ENCODE peak calls at places on chromosome 7, in four cellular contexts. One of them, this sample, is unnamed. For H3K9me3, the result is how much of the 10 kb centered on the place peaks cover.

GRCh38 chr7:44891372-44891771 is 6.0 kb upstream of the PURB start:
- DNase-seq in GM12878: no peak
- DNase-seq in H1: no peak
- DNase-seq in HepG2: no peak
- DNase-seq in this sample: no peak

GRCh38 chr7:50206521-50207250 is 97.8 kb upstream of the IKZF1 start:
- DNase-seq in HepG2: peak
- DNase-seq in GM12878: no peak
- DNase-seq in H1: no peak
- DNase-seq in this sample: no peak

GRCh38 chr7:21542891-21543527 is at the start of gene DNAH11:
- DNase-seq in H1: peak
- DNase-seq in HepG2: no peak
- DNase-seq in GM12878: no peak
- DNase-seq in this sample: peak

GRCh38 chr7:152115021-152115718 is 89.7 kb downstream of the GALNT11 start:
- DNase-seq in GM12878: no peak
- DNase-seq in H1: no peak
- DNase-seq in HepG2: no peak
- DNase-seq in this sample: no peak

GRCh38 chr7:12749069-12749468 is 61.6 kb downstream of the ARL4A start:
- DNase-seq in H1: no peak
- DNase-seq in GM12878: no peak
- DNase-seq in HepG2: no peak
- DNase-seq in this sample: peak

GRCh38 chr7:22234247-22234646 is 122.7 kb downstream of the RAPGEF5 start:
- DNase-seq in GM12878: no peak
- DNase-seq in H1: no peak
- DNase-seq in HepG2: no peak
- DNase-seq in this sample: no peak

GRCh38 chr7:31464601-31465000 is 49.3 kb upstream of the ITPRID1 start:
- DNase-seq in GM12878: no peak
- DNase-seq in HepG2: no peak
- DNase-seq in H1: no peak
- DNase-seq in this sample: no peak

GRCh38 chr7:17408904-17409290 is 110.4 kb downstream of the AHR start:
- DNase-seq in GM12878: no peak
- DNase-seq in H1: no peak
- DNase-seq in HepG2: no peak
- DNase-seq in this sample: no peak

GRCh38 chr7:140475747-140476333 is 3.5 kb downstream of the MKRN1 start:
- DNase-seq in H1: no peak
- DNase-seq in HepG2: peak
- DNase-seq in GM12878: no peak
- DNase-seq in this sample: no peak

GRCh38 chr7:81004098-81004497 is 85.2 kb upstream of the SEMA3C start:
- DNase-seq in HepG2: no peak
- DNase-seq in H1: no peak
- DNase-seq in GM12878: no peak
- DNase-seq in this sample: no peak

GRCh38 chr7:55055479-55055878 is 36.7 kb downstream of the EGFR start:
- DNase-seq in H1: no peak
- DNase-seq in GM12878: no peak
- DNase-seq in HepG2: no peak
- DNase-seq in this sample: no peak

GRCh38 chr7:130419652-130420051 is 21.2 kb downstream of the CEP41 start:
- DNase-seq in GM12878: no peak
- DNase-seq in HepG2: no peak
- DNase-seq in H1: no peak
- DNase-seq in this sample: no peak

GRCh38 chr7:65983965-65984654 is 2.1 kb upstream of the GUSB start:
- DNase-seq in GM12878: no peak
- DNase-seq in H1: no peak
- DNase-seq in HepG2: no peak
- DNase-seq in this sample: no peak

GRCh38 chr7:128056901-128057300 is 25.7 kb upstream of the LRRC4 start:
- DNase-seq in GM12878: no peak
- DNase-seq in HepG2: no peak
- DNase-seq in H1: no peak
- DNase-seq in this sample: no peak

GRCh38 chr7:22952306-22953011 is 61.5 kb downstream of the HYCC1 start:
- DNase-seq in GM12878: no peak
- DNase-seq in H1: no peak
- DNase-seq in HepG2: no peak
- DNase-seq in this sample: peak

GRCh38 chr7:117639966-117640365 is 160.1 kb downstream of the CFTR start:
- DNase-seq in HepG2: no peak
- DNase-seq in GM12878: no peak
- DNase-seq in H1: no peak
- DNase-seq in this sample: no peak

GRCh38 chr7:81812514-81813472 is 42.9 kb upstream of the HGF start:
- DNase-seq in H1: no peak
- DNase-seq in HepG2: no peak
- DNase-seq in GM12878: no peak
- DNase-seq in this sample: no peak

GRCh38 chr7:133623716-133624115 is 370.8 kb downstream of the EXOC4 start:
- DNase-seq in H1: no peak
- DNase-seq in HepG2: no peak
- DNase-seq in GM12878: no peak
- DNase-seq in this sample: no peak

GRCh38 chr7:46450871-46451270 is 529.8 kb upstream of the IGFBP3 start:
- DNase-seq in HepG2: no peak
- DNase-seq in H1: no peak
- DNase-seq in GM12878: no peak
- DNase-seq in this sample: no peak

GRCh38 chr7:116554436-116554835 is 29.6 kb downstream of the CAV1 start:
- DNase-seq in GM12878: no peak
- DNase-seq in H1: no peak
- DNase-seq in HepG2: no peak
- DNase-seq in this sample: no peak

GRCh38 chr7:159328096-159328495 is 183.4 kb upstream of the VIPR2 start:
- DNase-seq in HepG2: no peak
- DNase-seq in H1: no peak
- DNase-seq in GM12878: no peak
- DNase-seq in this sample: no peak

GRCh38 chr7:49638166-49638565 is 135.3 kb upstream of the VWC2 start:
- DNase-seq in GM12878: no peak
- DNase-seq in H1: no peak
- DNase-seq in HepG2: no peak
- DNase-seq in this sample: no peak

GRCh38 chr7:115146148-115146547 is 224.3 kb downstream of the MDFIC start:
- DNase-seq in H1: no peak
- DNase-seq in GM12878: no peak
- DNase-seq in HepG2: no peak
- DNase-seq in this sample: no peak

GRCh38 chr7:32068411-32068905 is 1.7 kb downstream of the PDE1C start:
- DNase-seq in H1: no peak
- DNase-seq in HepG2: no peak
- DNase-seq in GM12878: no peak
- DNase-seq in this sample: no peak

GRCh38 chr7:132326878-132327589 is 249.2 kb downstream of the PLXNA4 start:
- DNase-seq in H1: no peak
- DNase-seq in HepG2: no peak
- DNase-seq in GM12878: no peak
- DNase-seq in this sample: no peak

GRCh38 chr7:6650521-6651011 is 13.4 kb downstream of the ZNF316 start:
- DNase-seq in HepG2: no peak
- DNase-seq in H1: no peak
- DNase-seq in GM12878: no peak
- DNase-seq in this sample: no peak

GRCh38 chr7:115357213-115357999 is 435.5 kb downstream of the MDFIC start:
- DNase-seq in GM12878: no peak
- DNase-seq in HepG2: no peak
- DNase-seq in H1: no peak
- DNase-seq in this sample: no peak

GRCh38 chr7:94823952-94824351 is 83.4 kb upstream of the PPP1R9A start:
- DNase-seq in HepG2: peak
- DNase-seq in H1: no peak
- DNase-seq in GM12878: no peak
- DNase-seq in this sample: no peak

GRCh38 chr7:157843336-157844140 is 506.7 kb downstream of the DNAJB6 start:
- DNase-seq in H1: no peak
- DNase-seq in GM12878: no peak
- DNase-seq in HepG2: no peak
- DNase-seq in this sample: no peak
- H3K9me3 ChIP-seq in H1: under half
- H3K9me3 ChIP-seq in GM12878: under half
- H3K9me3 ChIP-seq in HepG2: under half
- H3K9me3 ChIP-seq in this sample: under half

GRCh38 chr7:147519062-147519461 is 1071.5 kb upstream of the C7orf33 start:
- DNase-seq in HepG2: peak
- DNase-seq in H1: no peak
- DNase-seq in GM12878: no peak
- DNase-seq in this sample: peak
- TF ChIP-seq SUZ12 in HepG2: no peak
- TF ChIP-seq SUZ12 in H1: no peak
- TF ChIP-seq SUZ12 in GM12878: no peak
- TF ChIP-seq SUZ12 in this sample: no peak

DNA sequence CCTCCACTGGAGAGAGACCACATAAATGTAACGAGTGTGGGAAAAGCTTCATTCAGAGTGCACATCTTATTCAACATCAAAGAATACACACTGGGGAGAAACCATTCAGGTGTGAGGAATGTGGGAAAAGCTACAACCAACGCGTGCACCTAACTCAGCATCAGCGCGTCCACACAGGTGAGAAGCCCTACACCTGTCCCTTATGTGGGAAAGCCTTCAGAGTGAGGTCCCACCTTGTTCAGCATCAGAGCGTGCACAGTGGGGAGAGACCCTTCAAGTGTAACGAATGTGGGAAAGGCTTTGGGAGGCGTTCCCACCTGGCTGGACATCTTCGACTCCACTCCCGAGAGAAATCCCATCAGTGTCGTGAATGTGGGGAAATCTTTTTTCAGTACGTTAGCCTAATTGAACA is 20.6 kb downstream of the FAM200A start:
- DNase-seq in H1: no peak
- DNase-seq in GM12878: no peak
- DNase-seq in HepG2: no peak
- DNase-seq in this sample: no peak
- H3K9me3 ChIP-seq in H1: half or more
- H3K9me3 ChIP-seq in GM12878: under half
- H3K9me3 ChIP-seq in HepG2: under half
- H3K9me3 ChIP-seq in this sample: half or more

DNA sequence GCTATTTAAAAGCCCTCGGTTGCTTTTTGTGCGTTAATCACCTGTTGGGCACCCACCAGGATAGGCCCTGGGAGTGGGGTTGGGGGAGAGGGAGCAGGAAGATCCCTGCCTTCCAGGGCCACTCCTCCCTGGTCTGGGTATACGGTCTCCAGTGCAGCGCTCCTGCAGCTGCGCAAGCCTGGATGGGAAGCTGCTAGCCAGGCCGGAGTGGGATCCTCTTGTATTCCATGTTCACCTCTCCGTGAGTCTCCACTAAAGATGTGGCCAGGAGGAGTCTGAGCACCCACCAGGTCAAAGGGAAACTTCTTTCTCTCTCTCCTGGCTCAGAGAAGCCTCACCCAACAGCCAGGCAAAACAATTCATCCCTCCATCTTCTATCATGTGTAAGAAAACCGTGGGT is 78.8 kb upstream of the ANLN start:
- DNase-seq in GM12878: no peak
- DNase-seq in H1: peak
- DNase-seq in HepG2: no peak
- DNase-seq in this sample: no peak
- TF ChIP-seq SUZ12 in GM12878: no peak
- TF ChIP-seq SUZ12 in H1: no peak
- TF ChIP-seq SUZ12 in HepG2: no peak
- TF ChIP-seq SUZ12 in this sample: no peak

GRCh38 chr7:24932815-24933214 is 47.2 kb downstream of the OSBPL3 start:
- DNase-seq in HepG2: no peak
- DNase-seq in H1: no peak
- DNase-seq in GM12878: no peak
- DNase-seq in this sample: no peak
- H3K9me3 ChIP-seq in HepG2: under half
- H3K9me3 ChIP-seq in H1: under half
- H3K9me3 ChIP-seq in GM12878: under half
- H3K9me3 ChIP-seq in this sample: under half

DNA sequence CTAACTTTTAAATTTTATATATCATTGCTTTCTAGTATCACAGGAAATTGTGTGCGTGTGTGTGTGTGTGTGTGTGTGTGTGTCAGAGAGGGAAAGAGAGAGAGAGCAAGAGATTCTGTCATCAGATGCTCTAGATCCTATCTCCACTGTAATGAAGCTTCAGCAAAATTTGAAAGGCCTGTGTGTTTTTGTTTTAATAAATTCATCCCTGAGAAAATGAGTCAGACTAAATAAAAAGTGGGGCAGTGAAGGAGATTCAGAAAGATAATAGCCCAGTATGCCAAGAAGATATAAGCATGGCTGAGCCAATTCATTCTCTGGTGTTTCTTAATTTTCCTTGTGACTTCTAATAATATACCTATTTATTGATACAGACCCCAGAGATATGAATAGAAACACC is 184.2 kb upstream of the TMEM196 start:
- DNase-seq in HepG2: no peak
- DNase-seq in GM12878: no peak
- DNase-seq in H1: no peak
- DNase-seq in this sample: no peak
- TF ChIP-seq SUZ12 in HepG2: no peak
- TF ChIP-seq SUZ12 in GM12878: no peak
- TF ChIP-seq SUZ12 in H1: no peak
- TF ChIP-seq SUZ12 in this sample: no peak

GRCh38 chr7:157951300-157952049 is 614.7 kb downstream of the DNAJB6 start:
- DNase-seq in HepG2: no peak
- DNase-seq in GM12878: no peak
- DNase-seq in H1: no peak
- DNase-seq in this sample: no peak

GRCh38 chr7:157952841-157953645 is 616.2 kb downstream of the DNAJB6 start:
- DNase-seq in HepG2: no peak
- DNase-seq in H1: no peak
- DNase-seq in GM12878: no peak
- DNase-seq in this sample: no peak

GRCh38 chr7:157954901-157955300 is 618.1 kb downstream of the DNAJB6 start:
- DNase-seq in HepG2: no peak
- DNase-seq in GM12878: no peak
- DNase-seq in H1: no peak
- DNase-seq in this sample: no peak

GRCh38 chr7:157949711-157950110 is 612.9 kb downstream of the DNAJB6 start:
- DNase-seq in GM12878: no peak
- DNase-seq in HepG2: no peak
- DNase-seq in H1: no peak
- DNase-seq in this sample: no peak

GRCh38 chr7:157952050-157952667 is 615.4 kb downstream of the DNAJB6 start:
- DNase-seq in HepG2: no peak
- DNase-seq in H1: no peak
- DNase-seq in GM12878: no peak
- DNase-seq in this sample: no peak
- H3K9me3 ChIP-seq in HepG2: under half
- H3K9me3 ChIP-seq in H1: under half
- H3K9me3 ChIP-seq in GM12878: under half
- H3K9me3 ChIP-seq in this sample: under half